ENCODE peak calls at places on chromosome X, in eight cellular contexts. One of them, this sample, is unnamed.

GRCh38 chrX:136867096-136867491 is 13.4 kb downstream of the RBMX start:
- DNase-seq in stimulated activated CD4-positive, alpha-beta T cell treated with anti-CD3 and anti-CD28 coated beads, Interleukin-2, amount 100 ng/mL, for 24 hours: no peak
- DNase-seq in anterior cingulate cortex: no peak
- DNase-seq in amygdala: no peak
- DNase-seq in naive thymus-derived CD8-positive, alpha-beta T cell: no peak
- DNase-seq in NCI-H1105: no peak
- DNase-seq in heart left ventricle: no peak
- DNase-seq in epithelial cell of esophagus: no peak
- DNase-seq in this sample: no peak

GRCh38 chrX:76253432-76253831 is 80.6 kb downstream of the PBDC1 start:
- DNase-seq in stimulated activated CD4-positive, alpha-beta T cell treated with anti-CD3 and anti-CD28 coated beads, Interleukin-2, amount 100 ng/mL, for 24 hours: peak; percentile 32
- DNase-seq in anterior cingulate cortex: no peak
- DNase-seq in amygdala: peak; percentile 0
- DNase-seq in naive thymus-derived CD8-positive, alpha-beta T cell: peak; percentile 6
- DNase-seq in NCI-H1105: peak; percentile 6
- DNase-seq in heart left ventricle: no peak
- DNase-seq in epithelial cell of esophagus: peak; percentile 51
- DNase-seq in this sample: peak; percentile 32

GRCh38 chrX:151680805-151681204 is 14.5 kb upstream of the PRRG3 start:
- DNase-seq in stimulated activated CD4-positive, alpha-beta T cell treated with anti-CD3 and anti-CD28 coated beads, Interleukin-2, amount 100 ng/mL, for 24 hours: peak; percentile 66
- DNase-seq in anterior cingulate cortex: no peak
- DNase-seq in amygdala: no peak
- DNase-seq in naive thymus-derived CD8-positive, alpha-beta T cell: peak; percentile 15
- DNase-seq in NCI-H1105: peak; percentile 44
- DNase-seq in heart left ventricle: no peak
- DNase-seq in epithelial cell of esophagus: peak; percentile 48
- DNase-seq in this sample: peak; percentile 8

GRCh38 chrX:21985332-21985777 is 44.8 kb downstream of the SMS start:
- DNase-seq in stimulated activated CD4-positive, alpha-beta T cell treated with anti-CD3 and anti-CD28 coated beads, Interleukin-2, amount 100 ng/mL, for 24 hours: peak; percentile 67
- DNase-seq in anterior cingulate cortex: peak; percentile 0
- DNase-seq in amygdala: peak; percentile 11
- DNase-seq in naive thymus-derived CD8-positive, alpha-beta T cell: peak; percentile 40
- DNase-seq in NCI-H1105: peak; percentile 53
- DNase-seq in heart left ventricle: peak; percentile 36
- DNase-seq in epithelial cell of esophagus: peak; percentile 67
- DNase-seq in this sample: peak; percentile 69

GRCh38 chrX:12170755-12171154 is 32.5 kb downstream of the FRMPD4 start:
- DNase-seq in stimulated activated CD4-positive, alpha-beta T cell treated with anti-CD3 and anti-CD28 coated beads, Interleukin-2, amount 100 ng/mL, for 24 hours: no peak
- DNase-seq in anterior cingulate cortex: no peak
- DNase-seq in amygdala: no peak
- DNase-seq in naive thymus-derived CD8-positive, alpha-beta T cell: no peak
- DNase-seq in NCI-H1105: no peak
- DNase-seq in heart left ventricle: no peak
- DNase-seq in epithelial cell of esophagus: no peak
- DNase-seq in this sample: no peak

GRCh38 chrX:10537308-10537707 is 83.1 kb downstream of the MID1 start:
- DNase-seq in stimulated activated CD4-positive, alpha-beta T cell treated with anti-CD3 and anti-CD28 coated beads, Interleukin-2, amount 100 ng/mL, for 24 hours: no peak
- DNase-seq in anterior cingulate cortex: no peak
- DNase-seq in amygdala: no peak
- DNase-seq in naive thymus-derived CD8-positive, alpha-beta T cell: no peak
- DNase-seq in NCI-H1105: no peak
- DNase-seq in heart left ventricle: no peak
- DNase-seq in epithelial cell of esophagus: no peak
- DNase-seq in this sample: no peak

GRCh38 chrX:124940536-124940935 is 379.1 kb upstream of the TEX13C start:
- DNase-seq in stimulated activated CD4-positive, alpha-beta T cell treated with anti-CD3 and anti-CD28 coated beads, Interleukin-2, amount 100 ng/mL, for 24 hours: no peak
- DNase-seq in anterior cingulate cortex: no peak
- DNase-seq in amygdala: no peak
- DNase-seq in naive thymus-derived CD8-positive, alpha-beta T cell: no peak
- DNase-seq in NCI-H1105: no peak
- DNase-seq in heart left ventricle: no peak
- DNase-seq in epithelial cell of esophagus: no peak
- DNase-seq in this sample: no peak

GRCh38 chrX:27597506-27597905 is 7.4 kb downstream of the DCAF8L2 start:
- DNase-seq in stimulated activated CD4-positive, alpha-beta T cell treated with anti-CD3 and anti-CD28 coated beads, Interleukin-2, amount 100 ng/mL, for 24 hours: no peak
- DNase-seq in anterior cingulate cortex: no peak
- DNase-seq in amygdala: no peak
- DNase-seq in naive thymus-derived CD8-positive, alpha-beta T cell: no peak
- DNase-seq in NCI-H1105: no peak
- DNase-seq in heart left ventricle: no peak
- DNase-seq in epithelial cell of esophagus: no peak
- DNase-seq in this sample: peak; percentile 19

GRCh38 chrX:50996930-50997329 is 86.4 kb downstream of the BMP15 start:
- DNase-seq in stimulated activated CD4-positive, alpha-beta T cell treated with anti-CD3 and anti-CD28 coated beads, Interleukin-2, amount 100 ng/mL, for 24 hours: no peak
- DNase-seq in anterior cingulate cortex: no peak
- DNase-seq in amygdala: no peak
- DNase-seq in naive thymus-derived CD8-positive, alpha-beta T cell: no peak
- DNase-seq in NCI-H1105: no peak
- DNase-seq in heart left ventricle: no peak
- DNase-seq in epithelial cell of esophagus: no peak
- DNase-seq in this sample: no peak

GRCh38 chrX:69506617-69507499 is 2.7 kb downstream of the NALF2 start:
- DNase-seq in stimulated activated CD4-positive, alpha-beta T cell treated with anti-CD3 and anti-CD28 coated beads, Interleukin-2, amount 100 ng/mL, for 24 hours: no peak
- DNase-seq in anterior cingulate cortex: no peak
- DNase-seq in amygdala: no peak
- DNase-seq in naive thymus-derived CD8-positive, alpha-beta T cell: no peak
- DNase-seq in NCI-H1105: no peak
- DNase-seq in heart left ventricle: no peak
- DNase-seq in epithelial cell of esophagus: peak; percentile 30
- DNase-seq in this sample: no peak

GRCh38 chrX:37785569-37785968 is 5.7 kb downstream of the CYBB start:
- DNase-seq in stimulated activated CD4-positive, alpha-beta T cell treated with anti-CD3 and anti-CD28 coated beads, Interleukin-2, amount 100 ng/mL, for 24 hours: no peak
- DNase-seq in anterior cingulate cortex: no peak
- DNase-seq in amygdala: no peak
- DNase-seq in naive thymus-derived CD8-positive, alpha-beta T cell: no peak
- DNase-seq in NCI-H1105: no peak
- DNase-seq in heart left ventricle: no peak
- DNase-seq in epithelial cell of esophagus: peak; percentile 36
- DNase-seq in this sample: peak; percentile 21

GRCh38 chrX:53438832-53439230 is 4.7 kb upstream of the HSD17B10 start:
- DNase-seq in stimulated activated CD4-positive, alpha-beta T cell treated with anti-CD3 and anti-CD28 coated beads, Interleukin-2, amount 100 ng/mL, for 24 hours: no peak
- DNase-seq in anterior cingulate cortex: no peak
- DNase-seq in amygdala: no peak
- DNase-seq in naive thymus-derived CD8-positive, alpha-beta T cell: no peak
- DNase-seq in NCI-H1105: no peak
- DNase-seq in heart left ventricle: no peak
- DNase-seq in epithelial cell of esophagus: no peak
- DNase-seq in this sample: no peak

GRCh38 chrX:149275836-149276235 is 229.3 kb downstream of the IDS start:
- DNase-seq in stimulated activated CD4-positive, alpha-beta T cell treated with anti-CD3 and anti-CD28 coated beads, Interleukin-2, amount 100 ng/mL, for 24 hours: no peak
- DNase-seq in anterior cingulate cortex: no peak
- DNase-seq in amygdala: no peak
- DNase-seq in naive thymus-derived CD8-positive, alpha-beta T cell: no peak
- DNase-seq in NCI-H1105: no peak
- DNase-seq in heart left ventricle: no peak
- DNase-seq in epithelial cell of esophagus: peak; percentile 1
- DNase-seq in this sample: no peak

GRCh38 chrX:45517090-45517973 is 316.7 kb upstream of the DIPK2B start:
- DNase-seq in stimulated activated CD4-positive, alpha-beta T cell treated with anti-CD3 and anti-CD28 coated beads, Interleukin-2, amount 100 ng/mL, for 24 hours: no peak
- DNase-seq in anterior cingulate cortex: no peak
- DNase-seq in amygdala: no peak
- DNase-seq in naive thymus-derived CD8-positive, alpha-beta T cell: no peak
- DNase-seq in NCI-H1105: no peak
- DNase-seq in heart left ventricle: no peak
- DNase-seq in epithelial cell of esophagus: peak; percentile 67
- DNase-seq in this sample: peak; percentile 70

GRCh38 chrX:51215266-51215665 is 117.4 kb upstream of the NUDT10 start:
- DNase-seq in stimulated activated CD4-positive, alpha-beta T cell treated with anti-CD3 and anti-CD28 coated beads, Interleukin-2, amount 100 ng/mL, for 24 hours: no peak
- DNase-seq in anterior cingulate cortex: no peak
- DNase-seq in amygdala: no peak
- DNase-seq in naive thymus-derived CD8-positive, alpha-beta T cell: no peak
- DNase-seq in NCI-H1105: no peak
- DNase-seq in heart left ventricle: no peak
- DNase-seq in epithelial cell of esophagus: no peak
- DNase-seq in this sample: no peak

GRCh38 chrX:40273356-40274050 is 175.7 kb upstream of the BCOR start:
- DNase-seq in stimulated activated CD4-positive, alpha-beta T cell treated with anti-CD3 and anti-CD28 coated beads, Interleukin-2, amount 100 ng/mL, for 24 hours: no peak
- DNase-seq in anterior cingulate cortex: no peak
- DNase-seq in amygdala: no peak
- DNase-seq in naive thymus-derived CD8-positive, alpha-beta T cell: no peak
- DNase-seq in NCI-H1105: no peak
- DNase-seq in heart left ventricle: peak; percentile 39
- DNase-seq in epithelial cell of esophagus: no peak
- DNase-seq in this sample: no peak

GRCh38 chrX:130625381-130625780 is 223.6 kb downstream of the RBMX2 start:
- DNase-seq in stimulated activated CD4-positive, alpha-beta T cell treated with anti-CD3 and anti-CD28 coated beads, Interleukin-2, amount 100 ng/mL, for 24 hours: no peak
- DNase-seq in anterior cingulate cortex: no peak
- DNase-seq in amygdala: no peak
- DNase-seq in naive thymus-derived CD8-positive, alpha-beta T cell: no peak
- DNase-seq in NCI-H1105: no peak
- DNase-seq in heart left ventricle: no peak
- DNase-seq in epithelial cell of esophagus: no peak
- DNase-seq in this sample: no peak

GRCh38 chrX:68953331-68953730 is 124.5 kb downstream of the EFNB1 start:
- DNase-seq in stimulated activated CD4-positive, alpha-beta T cell treated with anti-CD3 and anti-CD28 coated beads, Interleukin-2, amount 100 ng/mL, for 24 hours: no peak
- DNase-seq in anterior cingulate cortex: no peak
- DNase-seq in amygdala: no peak
- DNase-seq in naive thymus-derived CD8-positive, alpha-beta T cell: no peak
- DNase-seq in NCI-H1105: no peak
- DNase-seq in heart left ventricle: no peak
- DNase-seq in epithelial cell of esophagus: no peak
- DNase-seq in this sample: no peak

GRCh38 chrX:103878466-103879151 is 46.6 kb upstream of the RAB9B start:
- DNase-seq in stimulated activated CD4-positive, alpha-beta T cell treated with anti-CD3 and anti-CD28 coated beads, Interleukin-2, amount 100 ng/mL, for 24 hours: no peak
- DNase-seq in anterior cingulate cortex: no peak
- DNase-seq in amygdala: no peak
- DNase-seq in naive thymus-derived CD8-positive, alpha-beta T cell: no peak
- DNase-seq in NCI-H1105: no peak
- DNase-seq in heart left ventricle: peak; percentile 15
- DNase-seq in epithelial cell of esophagus: peak; percentile 66
- DNase-seq in this sample: peak; percentile 77

GRCh38 chrX:69182818-69183375 is 17.6 kb upstream of the PJA1 start:
- DNase-seq in stimulated activated CD4-positive, alpha-beta T cell treated with anti-CD3 and anti-CD28 coated beads, Interleukin-2, amount 100 ng/mL, for 24 hours: no peak
- DNase-seq in anterior cingulate cortex: no peak
- DNase-seq in amygdala: no peak
- DNase-seq in naive thymus-derived CD8-positive, alpha-beta T cell: no peak
- DNase-seq in NCI-H1105: no peak
- DNase-seq in heart left ventricle: no peak
- DNase-seq in epithelial cell of esophagus: no peak
- DNase-seq in this sample: no peak

GRCh38 chrX:69152398-69152797 is 12.9 kb downstream of the PJA1 start:
- DNase-seq in stimulated activated CD4-positive, alpha-beta T cell treated with anti-CD3 and anti-CD28 coated beads, Interleukin-2, amount 100 ng/mL, for 24 hours: no peak
- DNase-seq in anterior cingulate cortex: peak; percentile 1
- DNase-seq in amygdala: no peak
- DNase-seq in naive thymus-derived CD8-positive, alpha-beta T cell: no peak
- DNase-seq in NCI-H1105: no peak
- DNase-seq in heart left ventricle: peak; percentile 17
- DNase-seq in epithelial cell of esophagus: peak; percentile 60
- DNase-seq in this sample: peak; percentile 17

GRCh38 chrX:135974279-135974856 is 580 bp upstream of the MMGT1 start:
- DNase-seq in stimulated activated CD4-positive, alpha-beta T cell treated with anti-CD3 and anti-CD28 coated beads, Interleukin-2, amount 100 ng/mL, for 24 hours: peak; percentile 66
- DNase-seq in anterior cingulate cortex: peak; percentile 47
- DNase-seq in amygdala: no peak
- DNase-seq in naive thymus-derived CD8-positive, alpha-beta T cell: peak; percentile 71
- DNase-seq in NCI-H1105: peak; percentile 67
- DNase-seq in heart left ventricle: peak; percentile 83
- DNase-seq in epithelial cell of esophagus: peak; percentile 57
- DNase-seq in this sample: no peak

GRCh38 chrX:19332983-19333382 is 10.7 kb upstream of the PDHA1 start:
- DNase-seq in stimulated activated CD4-positive, alpha-beta T cell treated with anti-CD3 and anti-CD28 coated beads, Interleukin-2, amount 100 ng/mL, for 24 hours: no peak
- DNase-seq in anterior cingulate cortex: peak; percentile 4
- DNase-seq in amygdala: peak; percentile 4
- DNase-seq in naive thymus-derived CD8-positive, alpha-beta T cell: no peak
- DNase-seq in NCI-H1105: peak; percentile 5
- DNase-seq in heart left ventricle: peak; percentile 45
- DNase-seq in epithelial cell of esophagus: no peak
- DNase-seq in this sample: no peak

GRCh38 chrX:130539721-130540321 is 138.0 kb downstream of the RBMX2 start:
- DNase-seq in stimulated activated CD4-positive, alpha-beta T cell treated with anti-CD3 and anti-CD28 coated beads, Interleukin-2, amount 100 ng/mL, for 24 hours: peak; percentile 27
- DNase-seq in anterior cingulate cortex: no peak
- DNase-seq in amygdala: peak; percentile 2
- DNase-seq in naive thymus-derived CD8-positive, alpha-beta T cell: no peak
- DNase-seq in NCI-H1105: peak; percentile 3
- DNase-seq in heart left ventricle: peak; percentile 21
- DNase-seq in epithelial cell of esophagus: peak; percentile 52
- DNase-seq in this sample: peak; percentile 23

GRCh38 chrX:39840141-39841126 is 257.3 kb downstream of the BCOR start:
- DNase-seq in stimulated activated CD4-positive, alpha-beta T cell treated with anti-CD3 and anti-CD28 coated beads, Interleukin-2, amount 100 ng/mL, for 24 hours: no peak
- DNase-seq in anterior cingulate cortex: no peak
- DNase-seq in amygdala: no peak
- DNase-seq in naive thymus-derived CD8-positive, alpha-beta T cell: no peak
- DNase-seq in NCI-H1105: no peak
- DNase-seq in heart left ventricle: no peak
- DNase-seq in epithelial cell of esophagus: no peak
- DNase-seq in this sample: no peak

GRCh38 chrX:43949669-43950068 is 23.5 kb downstream of the NDP start:
- DNase-seq in stimulated activated CD4-positive, alpha-beta T cell treated with anti-CD3 and anti-CD28 coated beads, Interleukin-2, amount 100 ng/mL, for 24 hours: peak; percentile 23
- DNase-seq in anterior cingulate cortex: no peak
- DNase-seq in amygdala: no peak
- DNase-seq in naive thymus-derived CD8-positive, alpha-beta T cell: peak; percentile 1
- DNase-seq in NCI-H1105: no peak
- DNase-seq in heart left ventricle: no peak
- DNase-seq in epithelial cell of esophagus: peak; percentile 15
- DNase-seq in this sample: no peak

GRCh38 chrX:32673193-32673592 is 538.2 kb downstream of the DMD start:
- DNase-seq in stimulated activated CD4-positive, alpha-beta T cell treated with anti-CD3 and anti-CD28 coated beads, Interleukin-2, amount 100 ng/mL, for 24 hours: no peak
- DNase-seq in anterior cingulate cortex: no peak
- DNase-seq in amygdala: no peak
- DNase-seq in naive thymus-derived CD8-positive, alpha-beta T cell: no peak
- DNase-seq in NCI-H1105: no peak
- DNase-seq in heart left ventricle: no peak
- DNase-seq in epithelial cell of esophagus: peak; percentile 16
- DNase-seq in this sample: no peak

GRCh38 chrX:554271-554670 is 76.3 kb upstream of the SHOX start:
- DNase-seq in stimulated activated CD4-positive, alpha-beta T cell treated with anti-CD3 and anti-CD28 coated beads, Interleukin-2, amount 100 ng/mL, for 24 hours: no peak
- DNase-seq in anterior cingulate cortex: no peak
- DNase-seq in amygdala: no peak
- DNase-seq in naive thymus-derived CD8-positive, alpha-beta T cell: no peak
- DNase-seq in NCI-H1105: no peak
- DNase-seq in heart left ventricle: no peak
- DNase-seq in epithelial cell of esophagus: no peak
- DNase-seq in this sample: no peak

GRCh38 chrX:48919947-48920712 is 1.3 kb upstream of the PIM2 start:
- DNase-seq in stimulated activated CD4-positive, alpha-beta T cell treated with anti-CD3 and anti-CD28 coated beads, Interleukin-2, amount 100 ng/mL, for 24 hours: peak; percentile 37
- DNase-seq in anterior cingulate cortex: no peak
- DNase-seq in amygdala: no peak
- DNase-seq in naive thymus-derived CD8-positive, alpha-beta T cell: no peak
- DNase-seq in NCI-H1105: no peak
- DNase-seq in heart left ventricle: no peak
- DNase-seq in epithelial cell of esophagus: no peak
- DNase-seq in this sample: no peak

GRCh38 chrX:16042980-16043379 is 80.4 kb upstream of the GRPR start:
- DNase-seq in stimulated activated CD4-positive, alpha-beta T cell treated with anti-CD3 and anti-CD28 coated beads, Interleukin-2, amount 100 ng/mL, for 24 hours: no peak
- DNase-seq in anterior cingulate cortex: no peak
- DNase-seq in amygdala: no peak
- DNase-seq in naive thymus-derived CD8-positive, alpha-beta T cell: no peak
- DNase-seq in NCI-H1105: no peak
- DNase-seq in heart left ventricle: no peak
- DNase-seq in epithelial cell of esophagus: no peak
- DNase-seq in this sample: no peak

GRCh38 chrX:9626379-9626778 is 139.3 kb downstream of the GPR143 start:
- DNase-seq in stimulated activated CD4-positive, alpha-beta T cell treated with anti-CD3 and anti-CD28 coated beads, Interleukin-2, amount 100 ng/mL, for 24 hours: no peak
- DNase-seq in anterior cingulate cortex: no peak
- DNase-seq in amygdala: no peak
- DNase-seq in naive thymus-derived CD8-positive, alpha-beta T cell: no peak
- DNase-seq in NCI-H1105: no peak
- DNase-seq in heart left ventricle: no peak
- DNase-seq in epithelial cell of esophagus: no peak
- DNase-seq in this sample: no peak

GRCh38 chrX:148498067-148498466 is 2.4 kb upstream of the AFF2 start:
- DNase-seq in stimulated activated CD4-positive, alpha-beta T cell treated with anti-CD3 and anti-CD28 coated beads, Interleukin-2, amount 100 ng/mL, for 24 hours: no peak
- DNase-seq in anterior cingulate cortex: no peak
- DNase-seq in amygdala: no peak
- DNase-seq in naive thymus-derived CD8-positive, alpha-beta T cell: peak; percentile 5
- DNase-seq in NCI-H1105: no peak
- DNase-seq in heart left ventricle: no peak
- DNase-seq in epithelial cell of esophagus: no peak
- DNase-seq in this sample: no peak

GRCh38 chrX:118350221-118350620 is 4.3 kb downstream of the WDR44 start:
- DNase-seq in stimulated activated CD4-positive, alpha-beta T cell treated with anti-CD3 and anti-CD28 coated beads, Interleukin-2, amount 100 ng/mL, for 24 hours: no peak
- DNase-seq in anterior cingulate cortex: no peak
- DNase-seq in amygdala: no peak
- DNase-seq in naive thymus-derived CD8-positive, alpha-beta T cell: no peak
- DNase-seq in NCI-H1105: no peak
- DNase-seq in heart left ventricle: no peak
- DNase-seq in epithelial cell of esophagus: peak; percentile 20
- DNase-seq in this sample: no peak

GRCh38 chrX:23779025-23779424 is 3.9 kb upstream of the SAT1 start:
- DNase-seq in stimulated activated CD4-positive, alpha-beta T cell treated with anti-CD3 and anti-CD28 coated beads, Interleukin-2, amount 100 ng/mL, for 24 hours: no peak
- DNase-seq in anterior cingulate cortex: no peak
- DNase-seq in amygdala: no peak
- DNase-seq in naive thymus-derived CD8-positive, alpha-beta T cell: no peak
- DNase-seq in NCI-H1105: no peak
- DNase-seq in heart left ventricle: no peak
- DNase-seq in epithelial cell of esophagus: peak; percentile 89
- DNase-seq in this sample: peak; percentile 92